ENCODE peak calls at places on chromosomes 13 and 19, in four cellular contexts. Z is A549, D is IMR-90, A is GM12878. P is an unnamed sample.

GRCh38 chr13:35979378-35979911 is 151.7 kb downstream of the DCLK1 start:
- DNase-seq in D (peak; percentile 83), A (no peak), Z (no peak), P (no peak)

GRCh38 chr13:60369242-60369641 is 27.8 kb upstream of the TDRD3 start:
- DNase-seq in A (no peak), D (peak; percentile 2), Z (no peak), P (no peak)

GRCh38 chr19:14375582-14376291 is 5.5 kb upstream of the ADGRE5 start:
- DNase-seq in Z (no peak), D (peak; percentile 22), A (no peak), P (no peak)

GRCh38 chr13:67650471-67650870 is 420.3 kb upstream of the PCDH9 start:
- DNase-seq in A (no peak), D (no peak), Z (no peak), P (no peak)

GRCh38 chr13:38535271-38535670 is 151.6 kb upstream of the FREM2 start:
- DNase-seq in Z (no peak), D (no peak), A (no peak), P (no peak)

GRCh38 chr13:26460652-26461051 is 96.8 kb upstream of the WASF3 start:
- DNase-seq in Z (no peak), D (peak; percentile 84), A (no peak), P (no peak)

GRCh38 chr13:101415358-101416174 is 742 bp downstream of the NALCN start:
- DNase-seq in D (no peak), Z (peak; percentile 4), A (no peak), P (no peak)

GRCh38 chr19:41936416-41936850 is 8.2 kb upstream of the ERFL start:
- DNase-seq in Z (no peak), A (no peak), D (no peak), P (no peak)

GRCh38 chr19:1167687-1168561 is 6.1 kb downstream of the SBNO2 start:
- DNase-seq in A (no peak), Z (no peak), D (no peak), P (no peak)

GRCh38 chr19:12913011-12913561 is 6.0 kb downstream of the SYCE2 start:
- DNase-seq in Z (no peak), D (peak; percentile 42), A (no peak), P (peak; percentile 24)

GRCh38 chr13:94968040-94968756 is 255.9 kb upstream of the SOX21 start:
- DNase-seq in D (no peak), A (no peak), Z (peak; percentile 67), P (no peak)

GRCh38 chr19:45630463-45630862 is 8.7 kb downstream of the EML2 start:
- DNase-seq in D (peak; percentile 96), Z (peak; percentile 84), A (peak; percentile 60), P (no peak)

GRCh38 chr19:5929646-5930045 is 15.6 kb downstream of the CAPS start:
- DNase-seq in D (no peak), Z (no peak), A (no peak), P (peak; percentile 44)

GRCh38 chr19:55681131-55682087 is 6.4 kb downstream of the EPN1 start:
- DNase-seq in Z (no peak), A (no peak), D (peak; percentile 53), P (no peak)

GRCh38 chr19:21308778-21309177 is 20.4 kb downstream of the ZNF708 start:
- DNase-seq in D (no peak), A (no peak), Z (no peak), P (no peak)

GRCh38 chr19:6536138-6536671 is 5.4 kb downstream of the TNFSF9 start:
- DNase-seq in D (no peak), Z (peak; percentile 88), A (peak; percentile 99), P (peak; percentile 84)

GRCh38 chr13:22846551-22846950 is 334.2 kb upstream of the SGCG start:
- DNase-seq in Z (no peak), A (no peak), D (no peak), P (no peak)

GRCh38 chr19:8302734-8303133 is 5.4 kb downstream of the CD320 start:
- DNase-seq in D (no peak), Z (no peak), A (no peak), P (no peak)

GRCh38 chr19:50928841-50929240 is 17.6 kb upstream of the KLK4 start:
- DNase-seq in Z (peak; percentile 32), A (no peak), D (no peak), P (no peak)

GRCh38 chr13:66996503-66996902 is 233.6 kb downstream of the PCDH9 start:
- DNase-seq in Z (no peak), A (no peak), D (peak; percentile 18), P (no peak)

GRCh38 chr13:50074843-50075242 is 59.6 kb downstream of the KCNRG start:
- DNase-seq in D (no peak), A (no peak), Z (no peak), P (no peak)

GRCh38 chr19:51793994-51794393 is 963 bp upstream of the FPR3 start:
- DNase-seq in Z (no peak), D (no peak), A (no peak), P (no peak)

GRCh38 chr19:32146664-32147063 is 198.7 kb upstream of the ZNF507 start:
- DNase-seq in Z (no peak), A (no peak), D (no peak), P (no peak)

GRCh38 chr19:17680235-17680722 is 7.9 kb downstream of the UNC13A start:
- DNase-seq in D (peak; percentile 62), A (peak; percentile 27), Z (peak; percentile 75), P (peak; percentile 89)

GRCh38 chr19:10137751-10138682 is 18.3 kb upstream of the EIF3G start:
- DNase-seq in Z (no peak), D (no peak), A (no peak), P (no peak)

GRCh38 chr19:51194527-51195315 is 30.2 kb upstream of the CD33 start:
- DNase-seq in Z (no peak), A (peak; percentile 30), D (no peak), P (no peak)

GRCh38 chr19:34432797-34433196 is 4.6 kb downstream of the UBA2 start:
- DNase-seq in D (no peak), A (no peak), Z (peak; percentile 31), P (no peak)

GRCh38 chr19:6970478-6970877 is 50.8 kb downstream of the MBD3L2B start:
- DNase-seq in D (no peak), A (no peak), Z (peak; percentile 24), P (peak; percentile 33)

GRCh38 chr13:112456138-112457056 is 80.2 kb downstream of the SPACA7 start:
- DNase-seq in A (no peak), D (no peak), Z (no peak), P (no peak)

GRCh38 chr13:31045621-31046081 is 113.2 kb downstream of the TEX26 start:
- DNase-seq in Z (peak; percentile 90), A (peak; percentile 37), D (peak; percentile 97), P (peak; percentile 55)

GRCh38 chr19:49447485-49448431 is 3.9 kb downstream of the PIH1D1 start:
- DNase-seq in D (peak; percentile 8), Z (peak; percentile 68), A (no peak), P (peak; percentile 66)

GRCh38 chr19:28221736-28222135 is 991.2 kb downstream of the UQCRFS1 start:
- DNase-seq in Z (no peak), D (no peak), A (no peak), P (no peak)

GRCh38 chr13:79870766-79871165 is 389.8 kb downstream of the NDFIP2 start:
- DNase-seq in A (no peak), D (peak; percentile 64), Z (no peak), P (no peak)
- TF ChIP-seq ELK1 in A (no peak), D (no peak), Z (no peak), P (no peak)

GRCh38 chr13:33322474-33322827 is 36.9 kb upstream of the STARD13 start:
- DNase-seq in Z (no peak), A (no peak), D (peak; percentile 95), P (no peak)

GRCh38 chr13:33318744-33319143 is 33.2 kb upstream of the STARD13 start:
- DNase-seq in A (no peak), Z (no peak), D (no peak), P (no peak)

GRCh38 chr13:33321686-33322473 is 36.3 kb upstream of the STARD13 start:
- DNase-seq in A (no peak), Z (no peak), D (peak; percentile 21), P (no peak)

GRCh38 chr13:33318037-33318436 is 32.5 kb upstream of the STARD13 start:
- DNase-seq in D (peak; percentile 21), Z (no peak), A (no peak), P (no peak)

GRCh38 chr13:33319859-33320258 is 34.3 kb upstream of the STARD13 start:
- DNase-seq in Z (no peak), D (no peak), A (no peak), P (no peak)
- TF ChIP-seq ELK1 in Z (no peak), D (no peak), A (no peak), P (no peak)

GRCh38 chr13:39876258-39876657 is 220.8 kb downstream of the COG6 start:
- DNase-seq in D (peak; percentile 97), A (no peak), Z (peak; percentile 29), P (no peak)

GRCh38 chr13:39875111-39875510 is 219.6 kb downstream of the COG6 start:
- DNase-seq in A (no peak), Z (no peak), D (no peak), P (no peak)

GRCh38 chr13:39874331-39875055 is 219.0 kb downstream of the COG6 start:
- DNase-seq in Z (no peak), D (no peak), A (no peak), P (no peak)

GRCh38 chr13:39877134-39877533 is 221.7 kb downstream of the COG6 start:
- DNase-seq in D (no peak), Z (no peak), A (no peak), P (no peak)

GRCh38 chr13:39875583-39875982 is 220.1 kb downstream of the COG6 start:
- DNase-seq in Z (no peak), A (no peak), D (peak; percentile 39), P (no peak)
- TF ChIP-seq ELK1 in Z (no peak), A (no peak), D (no peak), P (no peak)

GRCh38 chr19:18879579-18880373 is 16.2 kb downstream of the CERS1 start:
- DNase-seq in D (no peak), A (no peak), Z (peak; percentile 64), P (peak; percentile 91)
- TF ChIP-seq ELK1 in D (no peak), A (no peak), Z (no peak), P (no peak)